ENCODE peak calls at places on chromosomes 16 and 17, in five cellular contexts. One of them, this sample, is unnamed. For H3K27me3, the result is how much of the 10 kb centered on the place peaks cover.

GRCh38 chr17:10036511-10037061 is 131.5 kb upstream of the RCVRN start:
- DNase-seq in body of pancreas: peak
- DNase-seq in transverse colon: no peak
- DNase-seq in adrenal gland: peak
- DNase-seq in breast epithelium: no peak
- DNase-seq in this sample: peak

GRCh38 chr16:56372013-56372634 is 53.2 kb downstream of the AMFR start:
- DNase-seq in body of pancreas: no peak
- DNase-seq in transverse colon: no peak
- DNase-seq in adrenal gland: no peak
- DNase-seq in breast epithelium: no peak
- DNase-seq in this sample: no peak

GRCh38 chr17:6698004-6698403 is 15.2 kb downstream of the SLC13A5 start:
- DNase-seq in body of pancreas: no peak
- DNase-seq in transverse colon: no peak
- DNase-seq in adrenal gland: no peak
- DNase-seq in breast epithelium: no peak
- DNase-seq in this sample: no peak

GRCh38 chr17:32319548-32319905 is 22.4 kb downstream of the C17orf75 start:
- DNase-seq in body of pancreas: peak
- DNase-seq in transverse colon: peak
- DNase-seq in adrenal gland: peak
- DNase-seq in breast epithelium: peak
- DNase-seq in this sample: peak

GRCh38 chr16:85231959-85232358 is 119.7 kb upstream of the CIBAR2 start:
- DNase-seq in body of pancreas: no peak
- DNase-seq in transverse colon: no peak
- DNase-seq in adrenal gland: no peak
- DNase-seq in breast epithelium: no peak
- DNase-seq in this sample: no peak

GRCh38 chr16:19884611-19885455 is at the start of gene GPRC5B:
- DNase-seq in body of pancreas: peak
- DNase-seq in transverse colon: peak
- DNase-seq in adrenal gland: peak
- DNase-seq in breast epithelium: peak
- DNase-seq in this sample: peak

GRCh38 chr16:68644715-68645493 is at the start of gene CDH3:
- DNase-seq in body of pancreas: peak
- DNase-seq in transverse colon: peak
- DNase-seq in adrenal gland: peak
- DNase-seq in breast epithelium: peak
- DNase-seq in this sample: no peak

GRCh38 chr16:50889746-50890145 is 147.9 kb downstream of the CYLD start:
- DNase-seq in body of pancreas: no peak
- DNase-seq in transverse colon: no peak
- DNase-seq in adrenal gland: no peak
- DNase-seq in breast epithelium: no peak
- DNase-seq in this sample: no peak

GRCh38 chr16:15777533-15778203 is 79.2 kb downstream of the MYH11 start:
- DNase-seq in body of pancreas: no peak
- DNase-seq in transverse colon: no peak
- DNase-seq in adrenal gland: no peak
- DNase-seq in breast epithelium: no peak
- DNase-seq in this sample: peak

GRCh38 chr16:4349332-4349731 is 1.8 kb downstream of the PAM16 start:
- DNase-seq in body of pancreas: no peak
- DNase-seq in transverse colon: no peak
- DNase-seq in adrenal gland: no peak
- DNase-seq in breast epithelium: no peak
- DNase-seq in this sample: no peak

GRCh38 chr17:55660171-55660886 is 62.3 kb downstream of the TMEM100 start:
- DNase-seq in body of pancreas: no peak
- DNase-seq in transverse colon: no peak
- DNase-seq in adrenal gland: no peak
- DNase-seq in breast epithelium: no peak
- DNase-seq in this sample: no peak

GRCh38 chr17:51152766-51153209 is 571 bp upstream of the NME1 start:
- DNase-seq in body of pancreas: no peak
- DNase-seq in transverse colon: no peak
- DNase-seq in adrenal gland: no peak
- DNase-seq in breast epithelium: peak
- DNase-seq in this sample: no peak

GRCh38 chr17:56593073-56593740 is at the start of gene NOG:
- DNase-seq in body of pancreas: peak
- DNase-seq in transverse colon: no peak
- DNase-seq in adrenal gland: peak
- DNase-seq in breast epithelium: no peak
- DNase-seq in this sample: no peak

DNA sequence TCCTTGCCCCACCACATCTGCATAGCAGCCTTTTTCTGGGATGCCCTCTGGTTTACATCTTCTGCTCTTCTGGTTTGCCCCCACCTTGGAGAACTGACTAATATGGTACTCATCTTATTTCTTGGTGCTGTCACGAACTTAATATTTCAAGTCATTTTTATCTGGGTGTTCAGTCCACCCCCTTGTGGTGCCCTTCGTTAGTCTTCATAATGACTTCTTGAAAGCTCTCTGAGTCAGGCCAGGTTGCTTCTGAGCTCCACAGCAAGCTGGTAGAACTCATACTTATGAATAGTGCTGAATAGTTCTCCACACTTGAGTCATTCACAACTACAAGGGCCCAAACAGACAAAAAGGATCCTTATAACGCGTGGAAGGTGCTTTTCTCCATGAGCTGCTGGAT is 35.8 kb upstream of the TEKT3 start:
- DNase-seq in body of pancreas: no peak
- DNase-seq in transverse colon: no peak
- DNase-seq in adrenal gland: no peak
- DNase-seq in breast epithelium: no peak
- DNase-seq in this sample: no peak
- TF ChIP-seq CTCF in body of pancreas: no peak
- TF ChIP-seq CTCF in transverse colon: no peak
- TF ChIP-seq CTCF in adrenal gland: no peak
- TF ChIP-seq CTCF in breast epithelium: no peak
- TF ChIP-seq CTCF in this sample: no peak

GRCh38 chr17:76079577-76080206 is 710 bp downstream of the ZACN start:
- DNase-seq in body of pancreas: no peak
- DNase-seq in transverse colon: no peak
- DNase-seq in adrenal gland: no peak
- DNase-seq in breast epithelium: no peak
- DNase-seq in this sample: no peak
- TF ChIP-seq POLR2A in body of pancreas: no peak
- TF ChIP-seq POLR2A in transverse colon: no peak
- TF ChIP-seq POLR2A in adrenal gland: no peak
- TF ChIP-seq POLR2A in breast epithelium: no peak
- TF ChIP-seq POLR2A in this sample: no peak

DNA sequence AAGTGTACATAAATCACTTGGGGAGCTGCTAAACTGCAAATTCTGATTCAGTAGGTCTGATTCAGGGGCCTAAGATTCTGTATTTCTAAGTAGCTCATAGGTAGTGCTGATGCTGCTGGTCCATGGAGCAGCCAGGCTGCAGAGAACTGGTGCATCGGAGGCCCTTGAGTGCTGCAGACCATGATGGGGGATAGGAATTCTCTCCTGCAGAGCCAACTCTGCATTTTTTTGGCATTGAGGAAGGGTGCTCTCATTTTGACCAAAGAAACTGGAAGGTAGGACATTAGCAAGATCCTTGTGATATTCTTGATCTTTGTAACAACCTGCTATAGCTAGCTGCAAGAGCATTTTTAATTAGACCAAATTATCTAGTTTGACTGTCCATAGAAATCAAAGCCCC is 4.7 kb downstream of the HOXB2 start:
- DNase-seq in body of pancreas: no peak
- DNase-seq in transverse colon: no peak
- DNase-seq in adrenal gland: no peak
- DNase-seq in breast epithelium: no peak
- DNase-seq in this sample: no peak
- H3K27me3 ChIP-seq in body of pancreas: under half
- H3K27me3 ChIP-seq in transverse colon: under half
- H3K27me3 ChIP-seq in adrenal gland: under half
- H3K27me3 ChIP-seq in breast epithelium: under half
- H3K27me3 ChIP-seq in this sample: under half

DNA sequence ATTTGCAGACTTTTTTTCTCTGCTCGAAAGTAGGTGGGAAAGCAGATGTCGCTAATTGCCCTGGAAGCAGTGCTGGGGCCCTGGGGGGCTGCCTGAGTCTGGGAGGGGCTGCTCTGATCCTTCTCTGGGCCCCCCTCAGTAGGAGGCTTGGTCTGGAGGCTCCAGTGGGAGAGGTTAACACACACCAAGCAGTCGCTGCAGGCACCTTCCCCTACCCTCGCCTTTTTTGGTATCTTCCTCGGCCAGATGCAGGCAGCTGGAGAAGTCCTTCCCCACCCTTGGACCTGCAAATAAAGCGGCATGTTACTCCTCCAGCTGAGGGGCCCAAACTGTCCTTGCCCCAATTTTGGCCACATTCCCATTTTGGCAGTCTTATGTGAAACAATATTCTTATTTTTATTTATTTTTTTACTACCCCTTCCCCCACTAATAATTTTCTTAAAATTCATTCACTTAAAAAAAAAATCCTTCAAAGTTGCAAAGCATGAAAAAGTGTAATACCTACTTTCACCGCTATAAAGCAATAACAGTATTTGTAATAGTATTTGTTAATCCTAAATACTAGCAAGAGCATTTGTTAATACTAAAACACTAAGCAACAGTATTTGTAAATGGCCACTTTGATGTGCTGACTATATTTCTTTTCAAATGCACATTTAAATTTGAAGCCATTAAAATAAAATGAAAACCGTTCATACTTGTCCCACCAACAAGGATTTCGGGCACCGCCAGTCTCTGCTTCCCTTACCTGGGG is 15.0 kb downstream of the C16orf46 start:
- DNase-seq in body of pancreas: no peak
- DNase-seq in transverse colon: no peak
- DNase-seq in adrenal gland: no peak
- DNase-seq in breast epithelium: no peak
- DNase-seq in this sample: no peak
- TF ChIP-seq CTCF in body of pancreas: no peak
- TF ChIP-seq CTCF in transverse colon: no peak
- TF ChIP-seq CTCF in adrenal gland: no peak
- TF ChIP-seq CTCF in breast epithelium: no peak
- TF ChIP-seq CTCF in this sample: no peak

GRCh38 chr17:19361975-19362292 is 589 bp downstream of the B9D1 start:
- DNase-seq in body of pancreas: no peak
- DNase-seq in transverse colon: no peak
- DNase-seq in adrenal gland: no peak
- DNase-seq in breast epithelium: no peak
- DNase-seq in this sample: no peak
- TF ChIP-seq POLR2A in body of pancreas: peak
- TF ChIP-seq POLR2A in transverse colon: no peak
- TF ChIP-seq POLR2A in adrenal gland: peak
- TF ChIP-seq POLR2A in breast epithelium: no peak
- TF ChIP-seq POLR2A in this sample: no peak

DNA sequence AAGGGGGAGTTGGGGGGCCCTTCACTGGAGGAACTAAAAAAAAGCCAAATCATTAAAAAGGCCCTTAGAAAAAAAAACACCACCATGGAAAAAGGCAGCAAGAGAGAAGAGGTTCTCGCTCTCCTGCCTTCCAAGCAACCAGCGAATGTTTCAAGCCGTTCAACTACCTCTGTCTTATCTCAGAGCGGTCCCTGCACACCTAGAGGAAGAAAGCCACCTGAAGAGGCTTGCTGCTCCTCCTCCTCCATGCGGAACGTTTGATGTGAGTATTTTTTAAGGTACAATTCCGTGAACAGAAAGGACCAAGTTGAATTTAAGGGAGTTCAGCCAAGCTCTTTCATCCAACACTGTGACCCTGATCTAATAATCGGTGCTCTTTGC is 9.2 kb downstream of the NXN start:
- DNase-seq in body of pancreas: no peak
- DNase-seq in transverse colon: no peak
- DNase-seq in adrenal gland: no peak
- DNase-seq in breast epithelium: no peak
- DNase-seq in this sample: no peak
- H3K27me3 ChIP-seq in body of pancreas: under half
- H3K27me3 ChIP-seq in transverse colon: under half
- H3K27me3 ChIP-seq in adrenal gland: under half
- H3K27me3 ChIP-seq in breast epithelium: under half
- H3K27me3 ChIP-seq in this sample: under half

DNA sequence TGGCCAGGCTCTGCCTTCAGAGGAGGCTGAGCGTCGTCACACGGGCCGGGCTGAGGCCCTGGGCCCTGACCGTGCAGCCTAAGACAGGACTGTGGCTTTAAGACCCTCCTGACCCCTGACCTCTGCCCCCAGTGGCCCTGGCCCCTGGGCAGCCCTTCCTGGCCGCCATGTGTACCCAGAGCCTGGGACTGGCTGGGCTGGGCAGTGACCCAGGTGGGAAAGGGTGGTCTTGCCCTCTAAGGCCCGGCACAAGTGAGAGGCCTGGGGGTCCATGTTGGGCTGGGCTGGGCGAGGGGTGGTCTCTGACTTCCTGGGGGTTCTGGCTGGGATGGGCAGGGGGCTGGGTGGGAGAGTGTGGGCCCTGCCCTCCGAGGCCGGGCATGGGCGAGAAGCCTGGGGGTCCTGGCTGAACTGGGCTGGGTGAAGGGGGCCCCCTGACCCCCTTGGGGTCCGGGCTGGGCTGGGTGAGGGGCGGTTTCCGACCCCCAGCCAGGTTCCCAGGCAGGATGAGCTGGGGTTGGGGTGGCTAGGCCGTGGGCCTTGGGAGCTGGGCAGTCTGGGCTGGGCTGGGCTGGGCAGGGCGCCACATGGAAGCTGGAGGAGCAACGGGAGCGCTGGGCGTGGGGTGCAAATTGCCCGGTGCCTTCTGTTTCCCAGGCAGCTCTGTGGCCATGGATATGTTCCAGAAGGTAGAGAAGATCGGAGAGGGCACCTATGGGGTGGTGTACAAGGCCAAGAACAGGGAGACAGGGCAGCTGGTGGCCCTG is at the start of gene CDK3:
- DNase-seq in body of pancreas: peak
- DNase-seq in transverse colon: peak
- DNase-seq in adrenal gland: no peak
- DNase-seq in breast epithelium: no peak
- DNase-seq in this sample: no peak
- TF ChIP-seq CTCF in body of pancreas: no peak
- TF ChIP-seq CTCF in transverse colon: no peak
- TF ChIP-seq CTCF in adrenal gland: no peak
- TF ChIP-seq CTCF in breast epithelium: no peak
- TF ChIP-seq CTCF in this sample: no peak

GRCh38 chr17:80636356-80637285 is 92.0 kb downstream of the RPTOR start:
- DNase-seq in body of pancreas: no peak
- DNase-seq in transverse colon: no peak
- DNase-seq in adrenal gland: no peak
- DNase-seq in breast epithelium: no peak
- DNase-seq in this sample: no peak
- TF ChIP-seq POLR2A in body of pancreas: no peak
- TF ChIP-seq POLR2A in transverse colon: no peak
- TF ChIP-seq POLR2A in adrenal gland: no peak
- TF ChIP-seq POLR2A in breast epithelium: no peak
- TF ChIP-seq POLR2A in this sample: no peak

GRCh38 chr17:14299261-14300093 is 1.4 kb upstream of the HS3ST3B1 start:
- DNase-seq in body of pancreas: peak
- DNase-seq in transverse colon: peak
- DNase-seq in adrenal gland: peak
- DNase-seq in breast epithelium: no peak
- DNase-seq in this sample: peak
- H3K27me3 ChIP-seq in body of pancreas: under half
- H3K27me3 ChIP-seq in transverse colon: half or more
- H3K27me3 ChIP-seq in adrenal gland: half or more
- H3K27me3 ChIP-seq in breast epithelium: half or more
- H3K27me3 ChIP-seq in this sample: half or more

GRCh38 chr17:61478790-61479492 is 26.7 kb downstream of the TBX4 start:
- DNase-seq in body of pancreas: peak
- DNase-seq in transverse colon: no peak
- DNase-seq in adrenal gland: no peak
- DNase-seq in breast epithelium: no peak
- DNase-seq in this sample: peak
- TF ChIP-seq CTCF in body of pancreas: no peak
- TF ChIP-seq CTCF in transverse colon: no peak
- TF ChIP-seq CTCF in adrenal gland: no peak
- TF ChIP-seq CTCF in breast epithelium: no peak
- TF ChIP-seq CTCF in this sample: no peak

This sample was measured in sigmoid colon.